ENCODE peak calls at places on chromosome 10, in four cellular contexts. F is neuronal stem cell, D is IMR-90, Q is H9. J is an unnamed sample.
A peak's percentile ranks its signal among the peaks of the same experiment; 100 is the strongest.

GRCh38 chr10:24821986-24822385 is 98.3 kb upstream of the ARHGAP21 start:
- DNase-seq in Q (no peak), F (no peak), D (peak; percentile 49), J (peak; percentile 23)

GRCh38 chr10:26737730-26738129 is 40.2 kb downstream of the PDSS1 start:
- DNase-seq in Q (no peak), F (no peak), D (peak; percentile 55), J (no peak)

GRCh38 chr10:77328272-77328816 is 309.3 kb downstream of the KCNMA1 start:
- DNase-seq in F (peak; percentile 64), Q (peak; percentile 35), D (peak; percentile 48), J (peak; percentile 60)

GRCh38 chr10:77207182-77208165 is 430.1 kb downstream of the KCNMA1 start:
- DNase-seq in D (no peak), F (no peak), Q (no peak), J (no peak)

GRCh38 chr10:52215745-52216361 is 98.2 kb upstream of the DKK1 start:
- DNase-seq in F (peak; percentile 62), Q (no peak), D (peak; percentile 81), J (peak; percentile 66)

GRCh38 chr10:13390604-13391522 is 42.8 kb upstream of the SEPHS1 start:
- DNase-seq in F (no peak), Q (peak; percentile 40), D (no peak), J (no peak)

GRCh38 chr10:72740526-72740925 is 48.6 kb downstream of the MCU start:
- DNase-seq in D (peak; percentile 65), Q (no peak), F (no peak), J (peak; percentile 85)

GRCh38 chr10:18659784-18660561 is 742 bp downstream of the ARL5B start:
- DNase-seq in D (peak; percentile 31), Q (peak; percentile 35), F (no peak), J (peak; percentile 68)

GRCh38 chr10:124547651-124548168 is 86.1 kb downstream of the LHPP start:
- DNase-seq in D (peak; percentile 19), Q (no peak), F (no peak), J (no peak)

GRCh38 chr10:124864421-124865193 is 63.0 kb downstream of the ABRAXAS2 start:
- DNase-seq in F (no peak), Q (no peak), D (no peak), J (peak; percentile 48)

GRCh38 chr10:89302628-89303027 is 782 bp downstream of the IFIT2 start:
- DNase-seq in D (no peak), F (no peak), Q (no peak), J (no peak)

GRCh38 chr10:36630267-36630666 is 495.1 kb upstream of the ANKRD30A start:
- DNase-seq in Q (no peak), D (no peak), F (no peak), J (no peak)

GRCh38 chr10:58266003-58266825 is 1.5 kb downstream of the IPMK start:
- DNase-seq in Q (no peak), F (no peak), D (peak; percentile 78), J (peak; percentile 30)

GRCh38 chr10:21311426-21311825 is 214.1 kb downstream of the SKIDA1 start:
- DNase-seq in Q (no peak), D (no peak), F (no peak), J (no peak)

GRCh38 chr10:102233997-102234396 is 7.3 kb downstream of the PITX3 start:
- DNase-seq in D (no peak), F (no peak), Q (no peak), J (no peak)

GRCh38 chr10:35421553-35422178 is 85.4 kb downstream of the CCNY start:
- DNase-seq in D (peak; percentile 94), F (no peak), Q (no peak), J (peak; percentile 91)

GRCh38 chr10:1130226-1130625 is 74.0 kb downstream of the WDR37 start:
- DNase-seq in Q (no peak), D (no peak), F (no peak), J (no peak)

GRCh38 chr10:72637398-72637857 is 11.5 kb upstream of the MICU1 start:
- DNase-seq in F (no peak), D (peak; percentile 78), Q (no peak), J (peak; percentile 46)

GRCh38 chr10:88473989-88474883 is 108.9 kb downstream of the RNLS start:
- DNase-seq in D (no peak), Q (no peak), F (no peak), J (no peak)

GRCh38 chr10:43350139-43350538 is 21.3 kb upstream of the FXYD4 start:
- DNase-seq in F (no peak), Q (no peak), D (no peak), J (peak; percentile 45)

GRCh38 chr10:110910138-110910537 is 8.8 kb downstream of the BBIP1 start:
- DNase-seq in Q (no peak), D (no peak), F (no peak), J (no peak)

DNA sequence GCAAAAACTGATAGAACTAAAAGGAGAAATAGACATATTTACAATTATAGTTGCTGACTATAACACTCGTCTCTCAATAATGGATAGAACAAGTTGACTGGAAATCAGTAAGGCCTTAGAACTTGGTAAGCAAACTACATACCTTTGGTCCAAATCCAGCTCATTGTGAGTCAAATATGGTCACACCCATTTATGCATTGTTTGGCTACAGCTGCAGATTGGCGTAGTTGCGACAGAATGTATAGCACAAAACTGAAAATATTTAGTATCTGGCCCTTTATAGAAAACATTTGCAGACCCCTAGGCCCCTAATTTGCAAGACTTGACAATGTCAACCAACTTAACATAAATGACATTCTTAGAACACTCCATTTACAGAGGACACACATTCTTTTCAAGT is 103.6 kb upstream of the EGR2 start:
- DNase-seq in D (no peak), F (no peak), Q (no peak), J (no peak)
- H2BK5ac ChIP-seq in D (no peak overlapping the region), F (no peak overlapping the region), Q (no peak overlapping the region), J (no peak overlapping the region)

GRCh38 chr10:2887391-2888070 is 179.8 kb upstream of the PFKP start:
- DNase-seq in D (no peak), F (no peak), Q (no peak), J (no peak)

GRCh38 chr10:2886662-2887061 is 180.7 kb upstream of the PFKP start:
- DNase-seq in F (no peak), D (no peak), Q (no peak), J (no peak)

GRCh38 chr10:2885956-2886296 is 181.4 kb upstream of the PFKP start:
- DNase-seq in F (no peak), D (no peak), Q (no peak), J (no peak)

GRCh38 chr10:2890093-2890492 is 177.3 kb upstream of the PFKP start:
- DNase-seq in Q (no peak), D (no peak), F (no peak), J (no peak)

GRCh38 chr10:2888403-2889004 is 178.8 kb upstream of the PFKP start:
- DNase-seq in F (no peak), D (no peak), Q (no peak), J (no peak)
- H3K23ac ChIP-seq in F (peak overlapping the region; percentile 1), D (no peak overlapping the region), Q (no peak overlapping the region), J (no peak overlapping the region)

GRCh38 chr10:133010095-133010837 is 67.9 kb upstream of the CFAP46 start:
- DNase-seq in Q (no peak), F (no peak), D (no peak), J (peak; percentile 32)
- H2BK5ac ChIP-seq in Q (no peak overlapping the region), F (peak overlapping the region; percentile 42), D (peak overlapping the region; percentile 62), J (no peak overlapping the region)

DNA sequence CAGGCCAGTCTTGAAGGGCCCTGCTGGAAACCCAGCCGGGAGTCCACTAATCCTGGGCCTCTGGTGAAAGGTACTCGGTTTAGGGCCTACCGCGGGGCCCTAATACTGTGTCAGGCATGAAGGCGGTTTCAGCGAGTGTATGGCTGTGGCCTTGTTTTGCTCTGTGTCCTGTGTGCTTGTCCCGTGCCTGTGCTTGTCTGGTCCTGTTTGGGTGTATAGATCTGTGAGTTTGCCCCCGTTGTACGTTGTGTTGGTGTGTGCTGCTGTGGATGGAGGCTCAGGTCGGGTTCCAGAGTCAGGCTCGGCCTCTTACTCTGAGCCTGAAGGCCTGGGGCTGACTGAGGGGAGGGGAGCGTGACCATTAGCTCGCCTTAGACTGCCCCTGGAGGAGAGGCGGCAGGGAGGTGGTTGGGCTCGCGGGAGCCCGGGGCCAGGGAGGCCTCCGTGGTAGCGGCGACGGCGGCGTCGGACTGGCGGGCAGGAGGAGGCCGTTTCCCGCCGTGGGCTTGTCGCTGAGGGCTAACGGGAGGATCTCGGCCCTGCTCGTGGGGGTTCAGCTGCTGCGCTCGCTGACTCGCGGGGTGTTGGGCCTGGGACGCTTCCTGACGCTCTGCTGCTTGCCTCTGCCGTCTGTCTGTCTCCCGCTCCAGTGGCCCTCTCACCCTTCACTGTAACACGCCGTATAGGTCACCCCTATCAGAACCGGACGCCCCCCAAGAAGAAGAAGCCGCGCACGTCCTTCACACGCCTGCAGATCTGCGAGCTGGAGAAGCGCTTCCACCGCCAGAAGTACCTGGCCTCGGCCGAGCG is 2.6 kb downstream of the TLX1 start:
- DNase-seq in F (no peak), Q (peak; percentile 47), D (no peak), J (peak; percentile 60)
- H3K23ac ChIP-seq in F (peak overlapping the region; percentile 77), Q (no peak overlapping the region), D (no peak overlapping the region), J (no peak overlapping the region)

DNA sequence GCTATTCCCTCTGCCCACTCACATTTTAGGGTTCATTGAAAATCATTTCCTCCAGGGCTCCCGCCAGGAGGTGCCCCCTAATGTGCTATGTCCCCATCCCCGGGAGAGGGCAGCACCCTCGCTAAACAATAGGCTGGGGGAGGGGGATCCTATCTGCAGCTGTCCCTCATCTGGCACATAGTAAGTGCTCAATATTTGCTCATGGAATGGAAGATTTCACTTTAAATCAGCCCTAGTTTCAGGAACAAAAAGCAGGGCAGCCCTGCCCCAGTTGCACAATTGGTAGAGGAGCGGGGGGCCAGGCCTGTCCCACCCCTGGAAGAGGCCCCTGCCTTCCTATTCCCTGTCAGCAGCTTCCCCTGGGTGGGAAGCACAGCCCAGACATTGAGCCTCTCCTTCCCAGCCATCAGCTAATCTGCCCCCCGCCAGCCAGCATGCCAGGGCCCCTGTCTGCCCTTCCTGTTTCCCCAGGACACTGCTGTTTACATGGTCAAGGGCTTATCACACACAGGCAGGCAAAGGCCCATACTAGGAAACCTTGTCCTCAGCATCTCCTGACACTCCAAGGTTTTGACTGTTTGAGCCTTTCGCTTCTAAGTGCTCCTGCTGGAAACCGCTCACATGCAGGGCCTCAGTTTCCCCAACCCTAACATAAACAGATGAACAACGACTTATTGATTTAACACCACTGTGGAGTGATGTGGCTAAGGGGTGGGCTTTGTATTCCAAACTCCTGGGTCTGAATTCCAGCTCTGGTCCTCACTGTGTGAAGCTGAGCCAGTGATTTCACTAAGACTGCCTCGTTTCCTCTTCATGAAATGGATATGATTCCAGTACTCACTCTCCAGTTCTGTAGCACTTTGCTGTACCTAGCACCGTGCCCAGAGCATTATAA is 130.7 kb upstream of the ZMIZ1 start:
- DNase-seq in D (no peak), F (no peak), Q (no peak), J (peak; percentile 66)
- H2BK5ac ChIP-seq in D (no peak overlapping the region), F (no peak overlapping the region), Q (no peak overlapping the region), J (peak overlapping the region; percentile 25)

GRCh38 chr10:100734295-100735086 is 10.9 kb upstream of the PAX2 start:
- DNase-seq in Q (no peak), F (no peak), D (no peak), J (peak; percentile 62)
- H3K23ac ChIP-seq in Q (no peak overlapping the region), F (no peak overlapping the region), D (no peak overlapping the region), J (peak overlapping the region; percentile 39)

DNA sequence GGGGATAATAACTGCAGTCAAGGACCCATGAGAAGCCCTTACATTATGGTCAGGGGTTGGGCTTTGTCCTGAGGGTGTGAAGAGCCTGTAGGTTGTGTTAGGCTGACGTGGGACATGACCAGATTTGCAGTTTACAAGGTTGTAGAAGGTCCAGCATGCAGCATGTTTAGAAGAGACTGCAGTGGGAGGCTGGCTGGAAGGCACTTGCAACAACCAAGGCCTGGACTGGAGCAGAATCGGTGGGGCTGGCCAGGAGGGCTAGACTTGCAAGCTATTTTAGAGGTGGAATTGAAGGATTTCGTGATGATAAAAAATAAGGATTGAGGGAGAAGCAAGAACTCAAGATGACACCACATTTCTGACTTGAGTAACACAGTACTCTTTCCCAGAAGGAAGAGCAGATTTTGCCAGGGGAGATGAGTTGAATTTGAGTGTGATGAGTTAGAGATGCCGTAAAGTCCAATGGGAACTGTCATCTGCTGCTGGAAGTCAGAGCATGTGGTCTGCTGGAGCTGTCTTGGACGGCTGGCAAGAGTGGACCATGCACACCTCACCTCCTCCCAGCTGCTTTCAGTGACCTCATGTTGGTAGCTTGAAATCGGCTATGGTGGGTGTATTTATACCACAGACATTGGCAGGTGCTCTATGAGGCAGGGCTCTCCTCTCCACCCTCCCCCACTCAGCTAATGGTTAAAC is 82.1 kb downstream of the COL13A1 start:
- DNase-seq in F (no peak), Q (no peak), D (no peak), J (no peak)
- H2BK5ac ChIP-seq in F (no peak overlapping the region), Q (no peak overlapping the region), D (no peak overlapping the region), J (no peak overlapping the region)

J was measured in mesendoderm.